ENCODE peak calls at places on chromosomes 3 and 15, in seven cellular contexts. H is CD8-positive, alpha-beta T cell; U is transverse colon; M is neural crest cell; C is AG09319; R is fibroblast of mammary gland; D is left ventricle myocardium inferior. O is an unnamed sample.
A peak's percentile ranks its signal among the peaks of the same experiment; 100 is the strongest.

GRCh38 chr3:4977889-4978258 is 1.4 kb upstream of the BHLHE40 start:
- DNase-seq in H (peak; percentile 11), U (no peak), M (no peak), C (no peak), R (no peak), D (no peak), O (no peak)

GRCh38 chr3:71784201-71784913 is 591 bp downstream of the PROK2 start:
- DNase-seq in H (no peak), U (no peak), M (no peak), C (no peak), R (no peak), D (no peak), O (no peak)

GRCh38 chr3:15860014-15860934 is 62.5 kb upstream of the ANKRD28 start:
- DNase-seq in H (no peak), U (peak; percentile 46), M (peak; percentile 44), C (no peak), R (peak; percentile 49), D (peak; percentile 18), O (peak; percentile 40)

GRCh38 chr3:5143459-5143858 is 21.4 kb downstream of the ARL8B start:
- DNase-seq in H (no peak), U (no peak), M (no peak), C (no peak), R (no peak), D (no peak), O (no peak)

GRCh38 chr3:188508454-188508853 is 354.5 kb downstream of the LPP start:
- DNase-seq in H (no peak), U (no peak), M (no peak), C (no peak), R (no peak), D (no peak), O (no peak)

GRCh38 chr3:143352031-143352623 is 232.6 kb downstream of the CHST2 start:
- DNase-seq in H (no peak), U (no peak), M (no peak), C (no peak), R (peak; percentile 17), D (no peak), O (no peak)

GRCh38 chr15:99978426-99978825 is 245.2 kb upstream of the LYSMD4 start:
- DNase-seq in H (no peak), U (no peak), M (no peak), C (no peak), R (no peak), D (no peak), O (no peak)

GRCh38 chr15:46502668-46503067 is 867.8 kb downstream of the SQOR start:
- DNase-seq in H (no peak), U (no peak), M (no peak), C (no peak), R (peak; percentile 1), D (no peak), O (no peak)

GRCh38 chr3:40497288-40497687 is 8.6 kb upstream of the ZNF620 start:
- DNase-seq in H (no peak), U (no peak), M (no peak), C (no peak), R (no peak), D (no peak), O (no peak)

GRCh38 chr3:155512175-155512866 is 218.8 kb upstream of the STRIT1 start:
- DNase-seq in H (no peak), U (no peak), M (no peak), C (no peak), R (no peak), D (no peak), O (no peak)

GRCh38 chr3:15345608-15346137 is 13.3 kb upstream of the SH3BP5 start:
- DNase-seq in H (no peak), U (peak; percentile 22), M (no peak), C (no peak), R (no peak), D (no peak), O (no peak)

GRCh38 chr3:156816091-156816793 is 9.9 kb upstream of the LEKR1 start:
- DNase-seq in H (peak; percentile 4), U (peak; percentile 38), M (peak; percentile 40), C (no peak), R (peak; percentile 58), D (peak; percentile 25), O (peak; percentile 58)

GRCh38 chr3:64023861-64024223 is 548 bp upstream of the PSMD6 start:
- DNase-seq in H (no peak), U (no peak), M (no peak), C (no peak), R (peak; percentile 50), D (no peak), O (no peak)

GRCh38 chr3:148233403-148233802 is 464.3 kb upstream of the AGTR1 start:
- DNase-seq in H (no peak), U (no peak), M (no peak), C (no peak), R (peak; percentile 45), D (no peak), O (no peak)

GRCh38 chr3:184694266-184694665 is 17.6 kb downstream of the MAGEF1 start:
- DNase-seq in H (no peak), U (no peak), M (no peak), C (no peak), R (no peak), D (no peak), O (no peak)

GRCh38 chr3:152269423-152270144 is 855 bp downstream of the MBNL1 start:
- DNase-seq in H (peak; percentile 18), U (peak; percentile 73), M (no peak), C (peak; percentile 93), R (peak; percentile 94), D (no peak), O (peak; percentile 93)

GRCh38 chr3:47989981-47990440 is 26.2 kb downstream of the MAP4 start:
- DNase-seq in H (peak; percentile 27), U (peak; percentile 72), M (peak; percentile 63), C (peak; percentile 85), R (peak; percentile 96), D (peak; percentile 58), O (peak; percentile 92)

GRCh38 chr3:72137865-72138861 is 353.2 kb upstream of the PROK2 start:
- DNase-seq in H (no peak), U (no peak), M (no peak), C (no peak), R (no peak), D (peak; percentile 41), O (no peak)

GRCh38 chr3:138668107-138668506 is 59.5 kb downstream of the FAIM start:
- DNase-seq in H (no peak), U (no peak), M (no peak), C (no peak), R (no peak), D (no peak), O (no peak)

GRCh38 chr15:74978503-74978902 is 16.9 kb upstream of the SCAMP5 start:
- DNase-seq in H (no peak), U (no peak), M (no peak), C (no peak), R (peak; percentile 36), D (no peak), O (no peak)

GRCh38 chr15:89171136-89172072 is 50.0 kb downstream of the RLBP1 start:
- DNase-seq in H (no peak), U (peak; percentile 54), M (peak; percentile 61), C (no peak), R (peak; percentile 50), D (no peak), O (peak; percentile 25)

DNA sequence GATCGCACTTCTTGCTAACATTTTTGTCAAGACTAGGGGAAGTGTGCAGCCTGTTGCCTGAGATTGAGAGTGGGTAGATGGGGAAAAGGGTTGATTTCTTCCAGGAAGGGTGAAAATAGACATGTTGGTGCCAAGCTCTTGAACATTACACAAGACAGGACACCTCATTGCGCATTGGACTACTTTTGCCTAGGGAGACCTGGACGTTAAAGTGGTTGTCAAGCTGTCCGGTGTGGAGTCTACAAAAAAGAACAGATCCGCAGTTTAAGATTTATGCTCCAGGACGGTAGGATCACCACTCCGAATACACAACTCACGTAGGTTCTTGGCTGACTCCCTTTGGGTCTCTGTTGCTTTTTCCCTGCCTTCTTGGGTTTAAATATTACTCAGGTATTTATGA is 56.3 kb upstream of the LRIG1 start:
- DNase-seq in H (no peak), U (no peak), M (no peak), C (no peak), R (no peak), D (no peak), O (no peak)
- TF ChIP-seq CTCF in H (no peak), U (no peak), M (no peak), C (no peak), R (no peak), D (no peak), O (no peak)

DNA sequence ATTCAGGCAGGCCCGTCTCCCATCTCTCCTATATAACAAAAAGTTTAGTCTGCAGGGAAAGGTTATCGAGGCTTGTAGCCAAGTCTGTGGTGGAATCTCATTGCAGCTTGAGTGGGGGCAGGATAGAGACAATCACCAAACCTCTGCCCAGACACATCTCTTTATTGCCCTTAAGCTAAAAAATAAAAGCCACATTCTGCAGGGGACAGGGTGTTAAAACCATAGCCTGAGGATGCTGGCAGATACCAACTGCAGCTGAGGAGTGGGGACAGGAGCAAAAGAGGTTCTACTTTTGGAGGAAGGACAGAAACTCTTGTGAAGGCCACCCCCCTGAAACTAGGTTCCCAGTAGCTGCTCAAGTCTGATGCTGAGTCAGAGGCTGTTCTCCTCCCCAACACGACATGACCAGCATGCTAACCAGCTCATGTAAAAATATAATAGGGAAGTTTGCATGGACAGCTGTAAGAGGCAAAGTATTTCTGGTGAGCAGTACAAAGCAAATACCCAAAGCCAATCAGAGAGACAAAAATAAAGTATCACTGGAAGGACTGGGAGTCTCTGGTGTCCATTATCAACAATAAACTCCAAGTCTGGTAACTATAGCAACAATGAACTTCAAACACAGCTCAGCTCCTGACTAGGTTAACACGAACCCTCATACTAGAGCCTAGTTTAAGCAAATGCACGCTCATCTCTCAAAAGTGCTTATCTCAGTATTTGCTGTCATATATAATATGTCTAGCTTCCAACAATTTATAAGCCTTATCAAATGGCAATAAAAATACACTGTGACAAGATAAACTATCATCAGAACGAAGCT is 362.2 kb upstream of the SLCO3A1 start:
- DNase-seq in H (no peak), U (no peak), M (no peak), C (no peak), R (peak; percentile 20), D (no peak), O (peak; percentile 65)
- TF ChIP-seq CTCF in H (no peak), U (no peak), M (no peak), C (no peak), R (no peak), D (no peak), O (no peak)

GRCh38 chr15:77526582-77527163 is 106.0 kb downstream of the HMG20A start:
- DNase-seq in H (no peak), U (no peak), M (no peak), C (no peak), R (no peak), D (no peak), O (no peak)

GRCh38 chr15:77525907-77526581 is 105.4 kb downstream of the HMG20A start:
- DNase-seq in H (no peak), U (no peak), M (no peak), C (no peak), R (no peak), D (no peak), O (no peak)

GRCh38 chr15:77527831-77528231 is 104.9 kb downstream of the LINGO1 start:
- DNase-seq in H (no peak), U (no peak), M (no peak), C (no peak), R (no peak), D (no peak), O (no peak)

GRCh38 chr15:77527164-77527778 is 105.4 kb downstream of the LINGO1 start:
- DNase-seq in H (no peak), U (no peak), M (peak; percentile 43), C (no peak), R (no peak), D (peak; percentile 46), O (no peak)

GRCh38 chr15:77525411-77525811 is 104.7 kb downstream of the HMG20A start:
- DNase-seq in H (no peak), U (no peak), M (no peak), C (no peak), R (no peak), D (no peak), O (no peak)
- TF ChIP-seq CTCF in H (no peak), U (no peak), M (no peak), C (no peak), R (no peak), D (no peak), O (no peak)

GRCh38 chr15:61621146-61621545 is 392.0 kb upstream of the RORA start:
- DNase-seq in H (no peak), U (no peak), M (peak; percentile 19), C (no peak), R (peak; percentile 40), D (no peak), O (no peak)
- TF ChIP-seq CTCF in H (peak; percentile 19), U (peak; percentile 40), M (peak; percentile 74), C (peak; percentile 11), R (peak; percentile 54), D (peak; percentile 50), O (peak; percentile 15)

O was measured in HFFc6.